ENCODE peak calls at places on chromosomes 16 and 17, in four cellular contexts. J is WTC11, B is HepG2, P is K562. E is an unnamed sample.

GRCh38 chr16:67719048-67719777 is at the start of gene GFOD2:
- DNase-seq in P (peak), J (peak), B (peak), E (peak)

GRCh38 chr17:49527927-49528651 is 33.0 kb downstream of the NGFR start:
- DNase-seq in B (no peak), J (peak), P (no peak), E (no peak)

GRCh38 chr17:2366747-2367494 is 29.6 kb downstream of the SGSM2 start:
- DNase-seq in J (peak), B (no peak), P (peak), E (no peak)

GRCh38 chr16:69270831-69271230 is 40.3 kb upstream of the VPS4A start:
- DNase-seq in P (no peak), J (no peak), B (no peak), E (no peak)

GRCh38 chr17:57403241-57403640 is 146.9 kb downstream of the MSI2 start:
- DNase-seq in J (no peak), P (no peak), B (no peak), E (no peak)

GRCh38 chr17:77365584-77366186 is 224.9 kb downstream of the SEC14L1 start:
- DNase-seq in B (no peak), P (peak), J (peak), E (no peak)

GRCh38 chr16:72029567-72030271 is 21.2 kb downstream of the DHODH start:
- DNase-seq in P (no peak), J (no peak), B (no peak), E (no peak)

GRCh38 chr16:57091990-57092785 is at the start of gene CPNE2:
- DNase-seq in P (peak), B (no peak), J (peak), E (no peak)

GRCh38 chr16:9908613-9909012 is 273.6 kb downstream of the GRIN2A start:
- DNase-seq in B (no peak), P (no peak), J (no peak), E (no peak)

GRCh38 chr16:9913604-9914330 is 268.5 kb downstream of the GRIN2A start:
- DNase-seq in P (no peak), B (no peak), J (no peak), E (no peak)

GRCh38 chr16:9911231-9911630 is 271.0 kb downstream of the GRIN2A start:
- DNase-seq in J (no peak), B (no peak), P (no peak), E (no peak)

GRCh38 chr16:9909072-9909471 is 273.2 kb downstream of the GRIN2A start:
- DNase-seq in P (no peak), B (no peak), J (no peak), E (no peak)

GRCh38 chr16:9911989-9912388 is 270.2 kb downstream of the GRIN2A start:
- DNase-seq in P (no peak), B (no peak), J (no peak), E (no peak)
- TF ChIP-seq ETV6 in P (no peak), B (no peak), J (no peak), E (no peak)

DNA sequence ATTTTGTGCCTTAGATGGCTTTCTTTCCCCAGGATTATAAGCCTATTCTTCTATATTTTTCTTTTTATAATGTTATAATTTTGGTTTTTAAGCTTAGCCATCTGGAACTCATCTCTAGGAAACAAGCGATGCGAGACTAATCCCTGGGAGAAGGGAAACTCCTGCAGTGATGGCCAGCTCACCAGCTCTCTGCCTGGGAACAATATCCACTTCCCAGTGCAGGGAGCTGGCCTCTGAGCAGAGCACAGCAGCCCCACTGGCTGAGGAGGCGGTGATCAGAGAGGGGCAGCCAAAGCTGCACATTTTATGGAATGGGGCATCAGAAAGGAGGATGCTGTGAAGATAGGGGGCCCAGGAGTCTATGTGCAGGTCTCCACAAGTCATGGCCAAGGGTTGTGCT is 183.3 kb downstream of the LGALS9B start:
- DNase-seq in B (no peak), P (no peak), J (no peak), E (no peak)
- TF ChIP-seq ETV6 in B (no peak), P (no peak), J (no peak), E (no peak)

GRCh38 chr17:82910770-82911169 is 70.9 kb upstream of the ZNF750 start:
- DNase-seq in J (no peak), P (no peak), B (no peak), E (no peak)
- TF ChIP-seq ETV6 in J (no peak), P (no peak), B (no peak), E (no peak)

GRCh38 chr17:71709271-71709670 is 411.5 kb upstream of the SOX9 start:
- DNase-seq in P (no peak), B (no peak), J (no peak), E (no peak)
- TF ChIP-seq ETV6 in P (no peak), B (no peak), J (no peak), E (no peak)

GRCh38 chr17:7064248-7064647 is 15.8 kb downstream of the CLEC10A start:
- DNase-seq in B (no peak), P (no peak), J (no peak), E (no peak)
- TF ChIP-seq ETV6 in B (no peak), P (no peak), J (no peak), E (no peak)

DNA sequence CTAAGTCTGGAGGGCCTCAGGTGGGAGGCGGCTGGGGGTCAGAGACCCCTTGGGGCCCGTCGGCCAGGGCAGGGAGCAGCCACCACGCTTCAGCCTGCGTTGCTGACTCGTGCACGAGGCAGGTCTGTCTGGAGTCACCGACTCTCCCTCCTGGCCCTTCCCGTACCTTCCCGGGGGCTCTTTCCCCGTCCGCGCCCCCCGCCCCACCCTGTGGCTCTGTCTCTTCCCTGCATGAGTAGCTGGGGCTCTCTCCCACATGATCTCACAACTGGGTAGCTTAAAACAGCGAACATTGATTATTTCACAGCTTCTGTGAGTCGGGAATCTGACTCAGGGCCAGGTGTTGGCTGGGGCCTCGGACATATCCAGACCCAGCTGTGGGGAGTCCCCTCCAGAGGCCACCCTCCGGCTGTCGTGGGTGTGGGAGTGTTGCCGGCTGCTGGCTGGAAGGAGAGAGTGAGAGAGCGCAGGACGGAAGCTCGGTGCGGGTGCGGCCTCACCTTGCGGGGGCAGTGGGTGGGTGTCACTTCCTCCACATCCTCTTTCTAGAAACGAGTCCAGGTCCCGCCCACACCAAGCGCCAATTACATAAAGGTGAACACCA is 17.3 kb downstream of the BAHCC1 start:
- DNase-seq in B (no peak), P (peak), J (no peak), E (no peak)
- TF ChIP-seq ETV6 in B (no peak), P (peak), J (no peak), E (no peak)

DNA sequence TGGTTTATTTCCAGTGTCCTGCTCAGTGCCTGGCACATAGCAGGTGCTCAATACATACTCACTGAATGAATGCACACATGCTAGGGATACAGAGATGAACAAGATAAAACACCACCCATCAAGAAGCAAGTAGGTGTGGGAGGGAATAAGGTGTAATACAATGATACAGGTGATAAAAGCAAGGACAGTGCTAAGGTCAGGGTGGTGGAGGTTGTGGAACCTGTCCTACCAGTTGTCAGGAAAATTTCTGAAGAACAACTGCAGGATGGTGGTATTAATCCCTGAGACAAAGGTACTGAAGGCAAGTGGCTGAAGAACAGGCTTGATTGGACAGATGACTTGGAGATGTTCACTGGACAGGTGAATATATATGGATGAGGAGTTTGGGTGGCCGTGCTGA is 1.8 kb downstream of the KNOP1 start:
- DNase-seq in B (no peak), P (no peak), J (no peak), E (no peak)
- TF ChIP-seq ETV6 in B (no peak), P (no peak), J (no peak), E (no peak)

GRCh38 chr17:63702223-63702577 is 2.3 kb upstream of the LIMD2 start:
- DNase-seq in P (no peak), B (no peak), J (no peak), E (no peak)
- TF ChIP-seq ETV6 in P (no peak), B (no peak), J (no peak), E (no peak)

GRCh38 chr17:4514206-4514605 is 15.5 kb downstream of the SPNS2 start:
- DNase-seq in P (no peak), J (no peak), B (no peak), E (no peak)
- TF ChIP-seq ETV6 in P (no peak), J (no peak), B (no peak), E (no peak)